ENCODE peak calls at places on chromosomes 6 and 20, in seven cellular contexts. One of them, this sample, is unnamed.

GRCh38 chr6:64012351-64013060 is 376.9 kb downstream of the PHF3 start:
- DNase-seq in SK-N-SH: peak
- DNase-seq in substantia nigra: peak
- DNase-seq in natural killer cell treated with Interleukin-12 subunit alpha and Interleukin-12 subunit beta and Interleukin-15 and Interleukin-18, amount 100 ng/mL, for 72 hours: no peak
- DNase-seq in adrenal gland: no peak
- DNase-seq in activated naive CD4-positive, alpha-beta T cell: no peak
- DNase-seq in ELR: peak
- DNase-seq in this sample: peak

GRCh38 chr20:41287327-41287726 is 30.2 kb downstream of the ZHX3 start:
- DNase-seq in SK-N-SH: no peak
- DNase-seq in substantia nigra: no peak
- DNase-seq in natural killer cell treated with Interleukin-12 subunit alpha and Interleukin-12 subunit beta and Interleukin-15 and Interleukin-18, amount 100 ng/mL, for 72 hours: no peak
- DNase-seq in adrenal gland: no peak
- DNase-seq in activated naive CD4-positive, alpha-beta T cell: no peak
- DNase-seq in ELR: peak
- DNase-seq in this sample: peak

GRCh38 chr20:32510601-32511357 is 74.4 kb downstream of the NOL4L start:
- DNase-seq in SK-N-SH: no peak
- DNase-seq in substantia nigra: peak
- DNase-seq in natural killer cell treated with Interleukin-12 subunit alpha and Interleukin-12 subunit beta and Interleukin-15 and Interleukin-18, amount 100 ng/mL, for 72 hours: peak
- DNase-seq in adrenal gland: no peak
- DNase-seq in activated naive CD4-positive, alpha-beta T cell: no peak
- DNase-seq in ELR: no peak
- DNase-seq in this sample: peak

GRCh38 chr6:156045416-156045815 is 589.8 kb upstream of the NOX3 start:
- DNase-seq in SK-N-SH: no peak
- DNase-seq in substantia nigra: no peak
- DNase-seq in natural killer cell treated with Interleukin-12 subunit alpha and Interleukin-12 subunit beta and Interleukin-15 and Interleukin-18, amount 100 ng/mL, for 72 hours: no peak
- DNase-seq in adrenal gland: no peak
- DNase-seq in activated naive CD4-positive, alpha-beta T cell: no peak
- DNase-seq in ELR: no peak
- DNase-seq in this sample: no peak

GRCh38 chr20:889110-889509 is 27.0 kb downstream of the ANGPT4 start:
- DNase-seq in SK-N-SH: no peak
- DNase-seq in substantia nigra: no peak
- DNase-seq in natural killer cell treated with Interleukin-12 subunit alpha and Interleukin-12 subunit beta and Interleukin-15 and Interleukin-18, amount 100 ng/mL, for 72 hours: no peak
- DNase-seq in adrenal gland: no peak
- DNase-seq in activated naive CD4-positive, alpha-beta T cell: no peak
- DNase-seq in ELR: no peak
- DNase-seq in this sample: peak

GRCh38 chr6:11632231-11632630 is 94.7 kb downstream of the TMEM170B start:
- DNase-seq in SK-N-SH: no peak
- DNase-seq in substantia nigra: no peak
- DNase-seq in natural killer cell treated with Interleukin-12 subunit alpha and Interleukin-12 subunit beta and Interleukin-15 and Interleukin-18, amount 100 ng/mL, for 72 hours: no peak
- DNase-seq in adrenal gland: no peak
- DNase-seq in activated naive CD4-positive, alpha-beta T cell: no peak
- DNase-seq in ELR: peak
- DNase-seq in this sample: peak

GRCh38 chr6:128305976-128306375 is 214.4 kb downstream of the PTPRK start:
- DNase-seq in SK-N-SH: no peak
- DNase-seq in substantia nigra: no peak
- DNase-seq in natural killer cell treated with Interleukin-12 subunit alpha and Interleukin-12 subunit beta and Interleukin-15 and Interleukin-18, amount 100 ng/mL, for 72 hours: no peak
- DNase-seq in adrenal gland: no peak
- DNase-seq in activated naive CD4-positive, alpha-beta T cell: no peak
- DNase-seq in ELR: no peak
- DNase-seq in this sample: no peak

GRCh38 chr6:170160031-170160627 is 130.7 kb downstream of the DLL1 start:
- DNase-seq in SK-N-SH: no peak
- DNase-seq in substantia nigra: no peak
- DNase-seq in natural killer cell treated with Interleukin-12 subunit alpha and Interleukin-12 subunit beta and Interleukin-15 and Interleukin-18, amount 100 ng/mL, for 72 hours: peak
- DNase-seq in adrenal gland: no peak
- DNase-seq in activated naive CD4-positive, alpha-beta T cell: no peak
- DNase-seq in ELR: no peak
- DNase-seq in this sample: no peak

GRCh38 chr6:90158945-90159344 is 137.7 kb downstream of the BACH2 start:
- DNase-seq in SK-N-SH: no peak
- DNase-seq in substantia nigra: no peak
- DNase-seq in natural killer cell treated with Interleukin-12 subunit alpha and Interleukin-12 subunit beta and Interleukin-15 and Interleukin-18, amount 100 ng/mL, for 72 hours: no peak
- DNase-seq in adrenal gland: no peak
- DNase-seq in activated naive CD4-positive, alpha-beta T cell: no peak
- DNase-seq in ELR: no peak
- DNase-seq in this sample: no peak

GRCh38 chr20:59526242-59527225 is 77.8 kb upstream of the PHACTR3 start:
- DNase-seq in SK-N-SH: peak
- DNase-seq in substantia nigra: no peak
- DNase-seq in natural killer cell treated with Interleukin-12 subunit alpha and Interleukin-12 subunit beta and Interleukin-15 and Interleukin-18, amount 100 ng/mL, for 72 hours: no peak
- DNase-seq in adrenal gland: no peak
- DNase-seq in activated naive CD4-positive, alpha-beta T cell: no peak
- DNase-seq in ELR: peak
- DNase-seq in this sample: no peak

GRCh38 chr6:158198461-158198860 is 30.3 kb downstream of the GTF2H5 start:
- DNase-seq in SK-N-SH: no peak
- DNase-seq in substantia nigra: no peak
- DNase-seq in natural killer cell treated with Interleukin-12 subunit alpha and Interleukin-12 subunit beta and Interleukin-15 and Interleukin-18, amount 100 ng/mL, for 72 hours: no peak
- DNase-seq in adrenal gland: no peak
- DNase-seq in activated naive CD4-positive, alpha-beta T cell: no peak
- DNase-seq in ELR: no peak
- DNase-seq in this sample: no peak

This sample was measured in bronchial epithelial cell.